ENCODE peak calls at places on chromosomes 1 and 21, in four cellular contexts. One of them, this sample, is unnamed.

GRCh38 chr1:40983286-40983685 is 3.8 kb downstream of the CTPS1 start:
- DNase-seq in HCT116: no peak
- DNase-seq in GM23338: no peak
- DNase-seq in neural progenitor cell: no peak
- DNase-seq in this sample: no peak

GRCh38 chr1:21775542-21775899 is 7.4 kb downstream of the USP48 start:
- DNase-seq in HCT116: no peak
- DNase-seq in neural progenitor cell: no peak
- DNase-seq in GM23338: no peak
- DNase-seq in this sample: no peak

GRCh38 chr1:17168480-17168878 is 36.4 kb upstream of the PADI1 start:
- DNase-seq in HCT116: no peak
- DNase-seq in GM23338: no peak
- DNase-seq in neural progenitor cell: no peak
- DNase-seq in this sample: no peak

GRCh38 chr21:36640260-36641244 is 58.4 kb upstream of the SIM2 start:
- DNase-seq in neural progenitor cell: peak; percentile 53
- DNase-seq in HCT116: no peak
- DNase-seq in GM23338: peak; percentile 60
- DNase-seq in this sample: no peak

GRCh38 chr1:234608026-234608719 is 1.8 kb downstream of the IRF2BP2 start:
- DNase-seq in HCT116: no peak
- DNase-seq in neural progenitor cell: peak; percentile 71
- DNase-seq in GM23338: peak; percentile 64
- DNase-seq in this sample: peak; percentile 78

GRCh38 chr21:34640858-34641257 is 25.9 kb upstream of the RCAN1 start:
- DNase-seq in GM23338: no peak
- DNase-seq in HCT116: no peak
- DNase-seq in neural progenitor cell: no peak
- DNase-seq in this sample: no peak

GRCh38 chr1:229905031-229905545 is 161.9 kb upstream of the GALNT2 start:
- DNase-seq in GM23338: no peak
- DNase-seq in HCT116: no peak
- DNase-seq in neural progenitor cell: no peak
- DNase-seq in this sample: no peak

GRCh38 chr1:51048670-51049069 is 53.4 kb upstream of the C1orf185 start:
- DNase-seq in GM23338: no peak
- DNase-seq in neural progenitor cell: no peak
- DNase-seq in HCT116: no peak
- DNase-seq in this sample: no peak

GRCh38 chr1:117147856-117148588 is 26.5 kb upstream of the TRIM45 start:
- DNase-seq in HCT116: no peak
- DNase-seq in neural progenitor cell: no peak
- DNase-seq in GM23338: no peak
- DNase-seq in this sample: no peak

GRCh38 chr21:8991088-8991907 is 1530.1 kb upstream of the TPTE start:
- DNase-seq in GM23338: peak; percentile 76
- DNase-seq in HCT116: no peak
- DNase-seq in neural progenitor cell: no peak
- DNase-seq in this sample: no peak

GRCh38 chr1:62299426-62300200 is 19.6 kb downstream of the KANK4 start:
- DNase-seq in neural progenitor cell: no peak
- DNase-seq in GM23338: no peak
- DNase-seq in HCT116: no peak
- DNase-seq in this sample: no peak

GRCh38 chr1:232553050-232553754 is 76.7 kb downstream of the SIPA1L2 start:
- DNase-seq in neural progenitor cell: no peak
- DNase-seq in GM23338: no peak
- DNase-seq in HCT116: no peak
- DNase-seq in this sample: no peak

GRCh38 chr1:232551281-232551835 is 78.6 kb downstream of the SIPA1L2 start:
- DNase-seq in neural progenitor cell: no peak
- DNase-seq in GM23338: no peak
- DNase-seq in HCT116: no peak
- DNase-seq in this sample: no peak

GRCh38 chr1:232549998-232550397 is 79.9 kb downstream of the SIPA1L2 start:
- DNase-seq in HCT116: no peak
- DNase-seq in neural progenitor cell: no peak
- DNase-seq in GM23338: no peak
- DNase-seq in this sample: peak; percentile 20

GRCh38 chr1:232547938-232548484 is 81.9 kb downstream of the SIPA1L2 start:
- DNase-seq in GM23338: no peak
- DNase-seq in HCT116: no peak
- DNase-seq in neural progenitor cell: no peak
- DNase-seq in this sample: peak; percentile 73

GRCh38 chr1:232548651-232549050 is 81.3 kb downstream of the SIPA1L2 start:
- DNase-seq in neural progenitor cell: no peak
- DNase-seq in HCT116: no peak
- DNase-seq in GM23338: no peak
- DNase-seq in this sample: no peak
- H3K27ac ChIP-seq in neural progenitor cell: no peak overlapping the region
- H3K27ac ChIP-seq in HCT116: no peak overlapping the region
- H3K27ac ChIP-seq in GM23338: no peak overlapping the region
- H3K27ac ChIP-seq in this sample: peak overlapping the region; percentile 2

GRCh38 chr1:84702143-84702542 is 11.9 kb upstream of the SSX2IP start:
- DNase-seq in GM23338: no peak
- DNase-seq in HCT116: no peak
- DNase-seq in neural progenitor cell: no peak
- DNase-seq in this sample: no peak

GRCh38 chr1:84701366-84701765 is 11.1 kb upstream of the SSX2IP start:
- DNase-seq in neural progenitor cell: no peak
- DNase-seq in HCT116: no peak
- DNase-seq in GM23338: no peak
- DNase-seq in this sample: no peak

GRCh38 chr1:84700065-84700464 is 9.8 kb upstream of the SSX2IP start:
- DNase-seq in HCT116: no peak
- DNase-seq in GM23338: no peak
- DNase-seq in neural progenitor cell: no peak
- DNase-seq in this sample: peak; percentile 65

GRCh38 chr1:84698718-84699117 is 8.5 kb upstream of the SSX2IP start:
- DNase-seq in HCT116: peak; percentile 36
- DNase-seq in neural progenitor cell: no peak
- DNase-seq in GM23338: no peak
- DNase-seq in this sample: no peak

GRCh38 chr1:84698151-84698651 is 7.9 kb upstream of the SSX2IP start:
- DNase-seq in neural progenitor cell: no peak
- DNase-seq in HCT116: no peak
- DNase-seq in GM23338: no peak
- DNase-seq in this sample: no peak
- TF ChIP-seq EZH2phosphoT487 in neural progenitor cell: no peak
- TF ChIP-seq EZH2phosphoT487 in HCT116: no peak
- TF ChIP-seq EZH2phosphoT487 in GM23338: no peak
- TF ChIP-seq EZH2phosphoT487 in this sample: no peak

GRCh38 chr1:3314561-3315271 is 139.7 kb upstream of the ARHGEF16 start:
- DNase-seq in neural progenitor cell: peak; percentile 65
- DNase-seq in GM23338: no peak
- DNase-seq in HCT116: no peak
- DNase-seq in this sample: no peak
- H3K27ac ChIP-seq in neural progenitor cell: no peak overlapping the region
- H3K27ac ChIP-seq in GM23338: no peak overlapping the region
- H3K27ac ChIP-seq in HCT116: no peak overlapping the region
- H3K27ac ChIP-seq in this sample: no peak overlapping the region

GRCh38 chr1:64834734-64835133 is 89.9 kb downstream of the RAVER2 start:
- DNase-seq in HCT116: no peak
- DNase-seq in GM23338: no peak
- DNase-seq in neural progenitor cell: no peak
- DNase-seq in this sample: no peak
- TF ChIP-seq EZH2phosphoT487 in HCT116: no peak
- TF ChIP-seq EZH2phosphoT487 in GM23338: no peak
- TF ChIP-seq EZH2phosphoT487 in neural progenitor cell: no peak
- TF ChIP-seq EZH2phosphoT487 in this sample: no peak

This sample was measured in OCI-LY7.